ENCODE peak calls at places on chromosomes 2 and 18, in six cellular contexts. J is A549, Q is right lobe of liver, G is sigmoid colon, F is ovary, Z is spleen. B is an unnamed sample.
A peak's percentile ranks its signal among the peaks of the same experiment; 100 is the strongest.

GRCh38 chr2:107325983-107326786 is 440.2 kb upstream of the ST6GAL2 start:
- DNase-seq in J (no peak), Q (no peak), Z (no peak), F (no peak), G (no peak), B (no peak)

GRCh38 chr2:218733615-218734021 is 23.0 kb downstream of the TTLL4 start:
- DNase-seq in J (peak; percentile 10), Z (no peak), Q (peak; percentile 61), F (no peak), G (peak; percentile 73), B (peak; percentile 46)

GRCh38 chr2:152549428-152549827 is 167.8 kb downstream of the PRPF40A start:
- DNase-seq in Z (no peak), Q (no peak), F (no peak), J (no peak), G (no peak), B (no peak)

GRCh38 chr2:189336276-189336975 is 104.8 kb upstream of the WDR75 start:
- DNase-seq in Z (no peak), J (no peak), G (no peak), Q (no peak), F (no peak), B (no peak)

GRCh38 chr18:27808678-27809077 is 368.3 kb downstream of the CDH2 start:
- DNase-seq in Z (no peak), G (no peak), J (no peak), Q (no peak), F (no peak), B (no peak)

GRCh38 chr2:33291278-33292013 is 185.0 kb upstream of the RASGRP3 start:
- DNase-seq in F (no peak), J (peak; percentile 79), G (no peak), Q (no peak), Z (no peak), B (no peak)

GRCh38 chr2:100704711-100705110 is 115.2 kb upstream of the NPAS2 start:
- DNase-seq in Z (no peak), F (no peak), G (no peak), J (no peak), Q (no peak), B (no peak)

GRCh38 chr18:76265375-76266225 is 229.4 kb downstream of the ZNF516 start:
- DNase-seq in Z (no peak), J (no peak), F (peak; percentile 75), G (peak; percentile 87), Q (peak; percentile 34), B (no peak)

GRCh38 chr2:30608643-30609042 is 161.6 kb downstream of the LCLAT1 start:
- DNase-seq in J (no peak), F (no peak), Z (no peak), Q (no peak), G (no peak), B (no peak)

GRCh38 chr2:223047260-223047761 is 4.7 kb upstream of the KCNE4 start:
- DNase-seq in G (peak; percentile 68), J (no peak), Q (no peak), F (no peak), Z (no peak), B (no peak)

GRCh38 chr2:121018136-121019057 is 266.6 kb downstream of the TFCP2L1 start:
- DNase-seq in F (peak; percentile 68), Q (no peak), J (no peak), Z (no peak), G (peak; percentile 71), B (no peak)

GRCh38 chr2:71611247-71611646 is 157.9 kb downstream of the DYSF start:
- DNase-seq in G (peak; percentile 41), Z (no peak), J (no peak), Q (no peak), F (no peak), B (no peak)

GRCh38 chr2:126778561-126779285 is 120.0 kb upstream of the TEX51 start:
- DNase-seq in G (no peak), Z (peak; percentile 60), F (no peak), Q (no peak), J (no peak), B (no peak)

GRCh38 chr2:39091535-39091934 is 29.3 kb downstream of the SOS1 start:
- DNase-seq in G (no peak), Q (no peak), Z (no peak), F (no peak), J (no peak), B (no peak)

GRCh38 chr2:118834901-118835738 is 12.3 kb downstream of the EN1 start:
- DNase-seq in F (no peak), G (no peak), J (no peak), Q (no peak), Z (peak; percentile 64), B (peak; percentile 73)

GRCh38 chr2:8268172-8268783 is 413.6 kb upstream of the ID2 start:
- DNase-seq in Z (no peak), J (no peak), G (no peak), Q (no peak), F (no peak), B (peak; percentile 23)

GRCh38 chr2:8520791-8521344 is 161.0 kb upstream of the ID2 start:
- DNase-seq in F (no peak), J (no peak), G (no peak), Z (no peak), Q (no peak), B (no peak)

GRCh38 chr2:176136375-176137248 is 7.1 kb downstream of the HOXD8 start:
- DNase-seq in Q (no peak), Z (peak; percentile 75), G (peak; percentile 78), F (peak; percentile 66), J (no peak), B (no peak)

GRCh38 chr18:477565-477964 is 22.9 kb downstream of the COLEC12 start:
- DNase-seq in G (no peak), Q (peak; percentile 31), Z (no peak), F (no peak), J (peak; percentile 10), B (no peak)

GRCh38 chr2:215677466-215677865 is 241.6 kb upstream of the FN1 start:
- DNase-seq in F (no peak), Q (no peak), J (no peak), G (no peak), Z (no peak), B (no peak)

GRCh38 chr18:76406791-76407190 is 88.3 kb downstream of the ZNF516 start:
- DNase-seq in J (no peak), Z (no peak), Q (no peak), F (no peak), G (peak; percentile 53), B (no peak)

GRCh38 chr2:2159336-2159735 is 171.7 kb downstream of the MYT1L start:
- DNase-seq in F (no peak), G (no peak), Z (no peak), J (no peak), Q (no peak), B (no peak)

GRCh38 chr2:28366149-28366495 is 26.5 kb upstream of the FOSL2 start:
- DNase-seq in F (no peak), G (no peak), Z (peak; percentile 64), J (no peak), Q (no peak), B (no peak)

GRCh38 chr18:28559511-28559910 is 382.6 kb upstream of the CDH2 start:
- DNase-seq in Q (no peak), F (no peak), Z (no peak), J (no peak), G (no peak), B (no peak)

GRCh38 chr2:196170202-196170680 is 1.1 kb downstream of the STK17B start:
- DNase-seq in Q (no peak), G (no peak), F (no peak), Z (no peak), J (peak; percentile 10), B (no peak)
- TF ChIP-seq POLR2A in Q (no peak), G (no peak), F (no peak), Z (no peak), J (no peak), B (peak; percentile 28)

DNA sequence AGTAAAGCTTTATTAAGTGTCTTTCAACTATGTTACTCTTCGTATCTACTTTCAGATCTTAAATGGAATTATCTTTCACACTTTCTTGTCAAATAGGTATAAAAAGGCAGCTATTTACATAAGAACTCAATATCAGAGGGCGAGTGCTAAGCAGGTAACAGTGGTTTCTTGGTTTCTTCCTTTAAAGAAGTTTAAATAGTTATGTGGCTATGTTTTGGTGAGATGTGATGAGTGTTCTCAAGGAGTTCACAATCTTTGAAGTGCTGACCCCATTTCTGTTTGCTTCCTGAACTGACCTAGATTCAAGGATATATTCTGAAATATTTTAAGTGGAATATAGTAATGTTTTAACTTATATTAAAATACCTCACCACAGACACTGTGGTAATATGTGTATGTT is 161.9 kb downstream of the DPP4 start:
- DNase-seq in G (no peak), Q (no peak), Z (no peak), J (no peak), F (no peak), B (no peak)
- H3K4me1 ChIP-seq in G (no peaks in the 10 kb centered on the region), Q (no peaks in the 10 kb centered on the region), Z (no peaks in the 10 kb centered on the region), J (no peaks in the 10 kb centered on the region), F (no peaks in the 10 kb centered on the region), B (no peaks in the 10 kb centered on the region)

GRCh38 chr18:10525563-10526210 is at the start of gene NAPG:
- DNase-seq in F (peak; percentile 90), Q (peak; percentile 93), G (peak; percentile 96), Z (peak; percentile 97), J (peak; percentile 83), B (peak; percentile 85)
- TF ChIP-seq POLR2A in F (peak; percentile 27), Q (peak; percentile 46), G (no peak), Z (peak; percentile 62), J (peak; percentile 50), B (peak; percentile 38)

GRCh38 chr2:42929985-42930581 is 137.7 kb upstream of the HAAO start:
- DNase-seq in F (no peak), Q (no peak), G (no peak), J (no peak), Z (no peak), B (no peak)

GRCh38 chr2:42932271-42933151 is 140.1 kb upstream of the HAAO start:
- DNase-seq in Z (no peak), F (no peak), J (no peak), Q (no peak), G (no peak), B (no peak)

GRCh38 chr2:42933824-42934254 is 141.5 kb upstream of the HAAO start:
- DNase-seq in Z (no peak), Q (no peak), F (no peak), G (no peak), J (no peak), B (no peak)

GRCh38 chr2:42931147-42931817 is 138.9 kb upstream of the HAAO start:
- DNase-seq in F (no peak), G (no peak), Q (no peak), Z (no peak), J (no peak), B (no peak)

DNA sequence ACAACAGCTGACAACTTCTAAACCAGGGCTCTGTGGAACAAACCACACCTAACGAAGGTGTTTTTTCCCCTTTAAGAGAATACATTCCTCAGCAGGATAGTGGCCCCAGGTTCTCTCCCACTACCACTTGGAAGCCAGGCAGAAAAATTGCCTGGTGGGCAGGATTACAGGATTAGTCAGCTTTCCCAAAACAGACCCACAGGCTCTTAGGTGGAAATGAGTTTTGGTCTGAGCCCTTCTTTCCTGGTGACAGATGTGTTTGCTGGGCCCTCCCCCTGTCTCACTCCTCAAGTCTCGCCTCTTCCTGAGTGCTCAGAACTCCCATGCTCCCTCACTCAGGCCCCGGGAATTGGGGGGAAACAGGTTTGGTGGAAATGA is 139.4 kb upstream of the HAAO start:
- DNase-seq in J (no peak), G (no peak), F (no peak), Q (no peak), Z (no peak), B (no peak)
- H3K4me1 ChIP-seq in J (peaks cover 22% of the 10 kb centered on the region), G (peaks cover 56% of the 10 kb centered on the region), F (peaks cover 43% of the 10 kb centered on the region), Q (peaks cover 37% of the 10 kb centered on the region), Z (peaks cover 89% of the 10 kb centered on the region), B (peaks cover 46% of the 10 kb centered on the region)

GRCh38 chr2:96913398-96914202 is 43.7 kb upstream of the SEMA4C start:
- DNase-seq in Q (no peak), F (no peak), Z (peak; percentile 81), G (no peak), J (no peak), B (no peak)
- TF ChIP-seq POLR2A in Q (no peak), F (no peak), Z (no peak), G (no peak), J (no peak), B (no peak)

GRCh38 chr2:64213607-64214275 is 69.5 kb upstream of the PELI1 start:
- DNase-seq in F (no peak), J (no peak), Z (no peak), G (no peak), Q (no peak), B (no peak)
- H3K4me1 ChIP-seq in F (no peaks in the 10 kb centered on the region), J (peaks cover 4% of the 10 kb centered on the region), Z (peaks cover 51% of the 10 kb centered on the region), G (peaks cover 14% of the 10 kb centered on the region), Q (no peaks in the 10 kb centered on the region), B (peaks cover 21% of the 10 kb centered on the region)